ENCODE peak calls at places on chromosomes 3 and 15, in seven cellular contexts. One of them, this sample, is unnamed.

GRCh38 chr3:134378384-134378783 is 4.1 kb upstream of the AMOTL2 start:
- DNase-seq in heart left ventricle: peak
- DNase-seq in IMR-90: no peak
- DNase-seq in prostate gland: no peak
- DNase-seq in ovary: no peak
- DNase-seq in body of pancreas: peak
- DNase-seq in upper lobe of right lung: peak
- DNase-seq in this sample: peak

GRCh38 chr15:32966512-32966911 is 228.0 kb downstream of the FMN1 start:
- DNase-seq in heart left ventricle: no peak
- DNase-seq in IMR-90: no peak
- DNase-seq in prostate gland: no peak
- DNase-seq in ovary: no peak
- DNase-seq in body of pancreas: no peak
- DNase-seq in upper lobe of right lung: no peak
- DNase-seq in this sample: no peak

GRCh38 chr15:50790778-50791536 is 25.5 kb upstream of the SPPL2A start:
- DNase-seq in heart left ventricle: no peak
- DNase-seq in IMR-90: no peak
- DNase-seq in prostate gland: no peak
- DNase-seq in ovary: no peak
- DNase-seq in body of pancreas: no peak
- DNase-seq in upper lobe of right lung: no peak
- DNase-seq in this sample: no peak

GRCh38 chr15:52255008-52255407 is 40.6 kb downstream of the MYO5C start:
- DNase-seq in heart left ventricle: no peak
- DNase-seq in IMR-90: peak
- DNase-seq in prostate gland: no peak
- DNase-seq in ovary: no peak
- DNase-seq in body of pancreas: no peak
- DNase-seq in upper lobe of right lung: no peak
- DNase-seq in this sample: no peak

GRCh38 chr3:23952646-23953045 is 7.6 kb downstream of the NR1D2 start:
- DNase-seq in heart left ventricle: no peak
- DNase-seq in IMR-90: no peak
- DNase-seq in prostate gland: no peak
- DNase-seq in ovary: no peak
- DNase-seq in body of pancreas: no peak
- DNase-seq in upper lobe of right lung: no peak
- DNase-seq in this sample: no peak

GRCh38 chr3:58627580-58627894 is 39.0 kb downstream of the FAM3D start:
- DNase-seq in heart left ventricle: peak
- DNase-seq in IMR-90: no peak
- DNase-seq in prostate gland: peak
- DNase-seq in ovary: peak
- DNase-seq in body of pancreas: peak
- DNase-seq in upper lobe of right lung: no peak
- DNase-seq in this sample: no peak

GRCh38 chr15:60583946-60584345 is 105.0 kb upstream of the ICE2 start:
- DNase-seq in heart left ventricle: no peak
- DNase-seq in IMR-90: no peak
- DNase-seq in prostate gland: no peak
- DNase-seq in ovary: no peak
- DNase-seq in body of pancreas: no peak
- DNase-seq in upper lobe of right lung: no peak
- DNase-seq in this sample: no peak

GRCh38 chr15:34490421-34491193 is 53.0 kb upstream of the GOLGA8A start:
- DNase-seq in heart left ventricle: no peak
- DNase-seq in IMR-90: no peak
- DNase-seq in prostate gland: no peak
- DNase-seq in ovary: no peak
- DNase-seq in body of pancreas: no peak
- DNase-seq in upper lobe of right lung: no peak
- DNase-seq in this sample: peak

GRCh38 chr3:22016197-22016596 is 265.2 kb upstream of the ZNF385D start:
- DNase-seq in heart left ventricle: no peak
- DNase-seq in IMR-90: no peak
- DNase-seq in prostate gland: no peak
- DNase-seq in ovary: no peak
- DNase-seq in body of pancreas: no peak
- DNase-seq in upper lobe of right lung: no peak
- DNase-seq in this sample: no peak

GRCh38 chr3:58336135-58336882 is 3.6 kb downstream of the PXK start:
- DNase-seq in heart left ventricle: no peak
- DNase-seq in IMR-90: peak
- DNase-seq in prostate gland: no peak
- DNase-seq in ovary: no peak
- DNase-seq in body of pancreas: no peak
- DNase-seq in upper lobe of right lung: no peak
- DNase-seq in this sample: no peak

GRCh38 chr3:145219355-145220196 is 941.4 kb downstream of the PLOD2 start:
- DNase-seq in heart left ventricle: no peak
- DNase-seq in IMR-90: no peak
- DNase-seq in prostate gland: no peak
- DNase-seq in ovary: no peak
- DNase-seq in body of pancreas: no peak
- DNase-seq in upper lobe of right lung: no peak
- DNase-seq in this sample: no peak

GRCh38 chr3:48598323-48599076 is 3.4 kb upstream of the COL7A1 start:
- DNase-seq in heart left ventricle: peak
- DNase-seq in IMR-90: peak
- DNase-seq in prostate gland: peak
- DNase-seq in ovary: peak
- DNase-seq in body of pancreas: peak
- DNase-seq in upper lobe of right lung: no peak
- DNase-seq in this sample: no peak

GRCh38 chr3:59327324-59327939 is 277.6 kb upstream of the CFAP20DC start:
- DNase-seq in heart left ventricle: no peak
- DNase-seq in IMR-90: peak
- DNase-seq in prostate gland: no peak
- DNase-seq in ovary: no peak
- DNase-seq in body of pancreas: no peak
- DNase-seq in upper lobe of right lung: no peak
- DNase-seq in this sample: no peak

GRCh38 chr3:37183976-37184375 is 9.6 kb upstream of the LRRFIP2 start:
- DNase-seq in heart left ventricle: no peak
- DNase-seq in IMR-90: no peak
- DNase-seq in prostate gland: peak
- DNase-seq in ovary: no peak
- DNase-seq in body of pancreas: no peak
- DNase-seq in upper lobe of right lung: no peak
- DNase-seq in this sample: no peak

DNA sequence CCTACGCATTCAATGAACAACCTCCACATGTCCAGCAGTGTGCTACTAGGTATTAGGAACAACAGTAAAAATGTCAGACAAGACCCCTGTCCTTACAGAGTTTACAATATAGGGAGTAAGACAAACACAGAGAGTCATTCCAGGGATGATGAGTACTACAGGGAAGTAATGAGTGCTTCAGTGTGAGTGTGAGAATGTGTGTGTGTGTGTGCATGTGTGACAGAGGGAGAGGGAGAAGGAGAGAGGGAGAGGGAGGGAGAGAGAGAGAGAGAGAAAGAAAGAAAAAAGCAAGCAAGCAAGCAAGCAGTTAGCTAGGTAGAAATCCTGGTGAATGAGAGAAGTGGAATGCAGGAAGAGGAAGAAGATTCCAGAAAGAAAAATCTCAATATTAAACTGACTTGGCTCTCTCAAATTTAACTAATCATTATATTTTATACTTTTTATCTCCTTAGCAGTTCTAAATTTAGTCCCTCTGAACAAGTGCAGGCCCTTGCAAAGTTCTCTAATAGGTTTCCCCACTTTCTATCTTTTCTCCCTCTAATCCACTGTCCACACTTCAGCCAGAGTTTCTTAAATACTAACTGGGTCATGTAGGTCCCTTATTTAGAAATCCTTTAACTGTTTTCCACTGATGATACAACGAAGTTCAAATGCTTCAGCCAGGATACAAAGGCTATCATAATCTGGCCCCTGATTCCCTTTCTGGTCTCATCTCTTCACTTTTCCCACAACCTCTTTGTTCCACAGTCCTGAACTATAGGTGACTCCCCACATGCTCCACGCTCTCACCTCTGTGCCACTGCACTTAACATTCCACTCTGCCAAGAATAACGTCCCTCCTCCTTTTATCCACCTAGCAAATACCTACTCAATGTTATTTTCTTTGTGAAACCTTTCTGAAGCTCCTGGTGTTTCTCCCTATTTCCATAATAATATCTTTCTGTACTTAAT is 10.3 kb downstream of the DCBLD2 start:
- DNase-seq in heart left ventricle: no peak
- DNase-seq in IMR-90: peak
- DNase-seq in prostate gland: no peak
- DNase-seq in ovary: no peak
- DNase-seq in body of pancreas: no peak
- DNase-seq in upper lobe of right lung: no peak
- DNase-seq in this sample: no peak
- H3K4me3 ChIP-seq in heart left ventricle: no peak
- H3K4me3 ChIP-seq in IMR-90: no peak
- H3K4me3 ChIP-seq in prostate gland: no peak
- H3K4me3 ChIP-seq in ovary: no peak
- H3K4me3 ChIP-seq in body of pancreas: no peak
- H3K4me3 ChIP-seq in upper lobe of right lung: no peak
- H3K4me3 ChIP-seq in this sample: no peak

GRCh38 chr3:14347110-14347509 is 55.3 kb upstream of the SLC6A6 start:
- DNase-seq in heart left ventricle: no peak
- DNase-seq in IMR-90: no peak
- DNase-seq in prostate gland: no peak
- DNase-seq in ovary: no peak
- DNase-seq in body of pancreas: no peak
- DNase-seq in upper lobe of right lung: no peak
- DNase-seq in this sample: no peak

GRCh38 chr3:14357463-14357862 is 44.9 kb upstream of the SLC6A6 start:
- DNase-seq in heart left ventricle: no peak
- DNase-seq in IMR-90: no peak
- DNase-seq in prostate gland: no peak
- DNase-seq in ovary: no peak
- DNase-seq in body of pancreas: no peak
- DNase-seq in upper lobe of right lung: no peak
- DNase-seq in this sample: no peak

GRCh38 chr3:14351617-14352001 is 50.8 kb upstream of the SLC6A6 start:
- DNase-seq in heart left ventricle: no peak
- DNase-seq in IMR-90: no peak
- DNase-seq in prostate gland: no peak
- DNase-seq in ovary: no peak
- DNase-seq in body of pancreas: no peak
- DNase-seq in upper lobe of right lung: no peak
- DNase-seq in this sample: no peak

GRCh38 chr3:14353486-14353885 is 48.9 kb upstream of the SLC6A6 start:
- DNase-seq in heart left ventricle: no peak
- DNase-seq in IMR-90: no peak
- DNase-seq in prostate gland: no peak
- DNase-seq in ovary: no peak
- DNase-seq in body of pancreas: no peak
- DNase-seq in upper lobe of right lung: no peak
- DNase-seq in this sample: no peak

GRCh38 chr3:14352002-14352627 is 50.3 kb upstream of the SLC6A6 start:
- DNase-seq in heart left ventricle: no peak
- DNase-seq in IMR-90: peak
- DNase-seq in prostate gland: no peak
- DNase-seq in ovary: no peak
- DNase-seq in body of pancreas: no peak
- DNase-seq in upper lobe of right lung: no peak
- DNase-seq in this sample: peak
- H3K4me3 ChIP-seq in heart left ventricle: no peak
- H3K4me3 ChIP-seq in IMR-90: no peak
- H3K4me3 ChIP-seq in prostate gland: no peak
- H3K4me3 ChIP-seq in ovary: no peak
- H3K4me3 ChIP-seq in body of pancreas: no peak
- H3K4me3 ChIP-seq in upper lobe of right lung: no peak
- H3K4me3 ChIP-seq in this sample: no peak

GRCh38 chr3:42068303-42069088 is 22.7 kb upstream of the TRAK1 start:
- DNase-seq in heart left ventricle: no peak
- DNase-seq in IMR-90: no peak
- DNase-seq in prostate gland: no peak
- DNase-seq in ovary: no peak
- DNase-seq in body of pancreas: no peak
- DNase-seq in upper lobe of right lung: no peak
- DNase-seq in this sample: no peak

GRCh38 chr3:42067324-42067723 is 23.8 kb upstream of the TRAK1 start:
- DNase-seq in heart left ventricle: no peak
- DNase-seq in IMR-90: peak
- DNase-seq in prostate gland: no peak
- DNase-seq in ovary: no peak
- DNase-seq in body of pancreas: no peak
- DNase-seq in upper lobe of right lung: no peak
- DNase-seq in this sample: no peak

GRCh38 chr3:42070089-42070885 is 20.9 kb upstream of the TRAK1 start:
- DNase-seq in heart left ventricle: no peak
- DNase-seq in IMR-90: peak
- DNase-seq in prostate gland: no peak
- DNase-seq in ovary: no peak
- DNase-seq in body of pancreas: no peak
- DNase-seq in upper lobe of right lung: no peak
- DNase-seq in this sample: no peak

GRCh38 chr3:42063886-42064285 is 27.3 kb upstream of the TRAK1 start:
- DNase-seq in heart left ventricle: no peak
- DNase-seq in IMR-90: peak
- DNase-seq in prostate gland: no peak
- DNase-seq in ovary: no peak
- DNase-seq in body of pancreas: no peak
- DNase-seq in upper lobe of right lung: no peak
- DNase-seq in this sample: no peak

GRCh38 chr3:42066516-42067181 is 24.5 kb upstream of the TRAK1 start:
- DNase-seq in heart left ventricle: peak
- DNase-seq in IMR-90: peak
- DNase-seq in prostate gland: no peak
- DNase-seq in ovary: no peak
- DNase-seq in body of pancreas: peak
- DNase-seq in upper lobe of right lung: no peak
- DNase-seq in this sample: no peak
- H3K4me3 ChIP-seq in heart left ventricle: no peak
- H3K4me3 ChIP-seq in IMR-90: no peak
- H3K4me3 ChIP-seq in prostate gland: no peak
- H3K4me3 ChIP-seq in ovary: no peak
- H3K4me3 ChIP-seq in body of pancreas: no peak
- H3K4me3 ChIP-seq in upper lobe of right lung: no peak
- H3K4me3 ChIP-seq in this sample: peak

DNA sequence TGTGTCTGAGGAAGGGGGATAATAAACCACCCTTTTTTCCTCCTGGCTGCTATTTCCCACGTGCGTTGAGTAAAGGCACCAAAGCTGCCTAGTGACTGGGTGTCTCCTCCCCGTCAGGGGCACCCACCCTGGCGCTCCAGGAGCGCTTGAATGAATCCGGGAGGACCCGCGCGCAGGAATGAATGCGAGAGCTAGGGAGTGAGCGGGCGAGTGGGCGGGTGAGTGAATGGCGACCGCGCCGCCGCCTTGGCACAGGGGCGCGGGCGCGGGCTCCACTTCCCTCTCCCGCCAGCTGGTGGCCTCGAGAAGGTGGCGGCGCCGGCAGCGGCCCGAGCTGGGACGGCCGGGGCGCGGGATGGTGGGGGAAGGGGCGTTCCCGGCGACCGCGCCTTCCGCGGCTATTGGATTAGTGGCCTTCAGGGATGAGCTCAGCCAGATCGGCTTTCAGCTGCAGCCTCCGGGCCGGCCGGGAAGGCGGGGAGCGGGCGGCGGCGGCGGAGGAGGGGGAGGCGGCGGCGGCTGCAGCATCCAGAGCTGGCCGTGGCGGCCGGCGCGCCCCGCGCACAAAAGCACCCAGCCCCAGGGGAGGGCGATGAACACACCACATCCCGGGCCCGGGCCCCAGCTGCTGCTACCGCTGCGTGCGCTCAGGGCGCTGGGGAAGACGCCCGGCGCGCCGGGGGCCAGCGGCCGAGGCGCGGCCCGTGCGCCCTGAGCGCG is at the start of gene SPSB4:
- DNase-seq in heart left ventricle: peak
- DNase-seq in IMR-90: peak
- DNase-seq in prostate gland: no peak
- DNase-seq in ovary: no peak
- DNase-seq in body of pancreas: peak
- DNase-seq in upper lobe of right lung: no peak
- DNase-seq in this sample: peak
- H3K4me3 ChIP-seq in heart left ventricle: peak
- H3K4me3 ChIP-seq in IMR-90: peak
- H3K4me3 ChIP-seq in prostate gland: peak
- H3K4me3 ChIP-seq in ovary: peak
- H3K4me3 ChIP-seq in body of pancreas: peak
- H3K4me3 ChIP-seq in upper lobe of right lung: peak
- H3K4me3 ChIP-seq in this sample: peak

This sample was measured in kidney.